ENCODE peak calls at places on chromosome X, in five cellular contexts. T is foreskin fibroblast, I is breast epithelium, Z is heart right ventricle, W is GM12865. S is an unnamed sample.

GRCh38 chrX:45515262-45516215 is 314.9 kb upstream of the DIPK2B start:
- DNase-seq in W (peak; percentile 22), Z (peak; percentile 15), I (peak; percentile 76), T (peak; percentile 91), S (peak; percentile 80)

GRCh38 chrX:136694491-136695087 is 46.6 kb downstream of the CD40LG start:
- DNase-seq in I (no peak), Z (no peak), T (no peak), W (peak; percentile 85), S (no peak)

GRCh38 chrX:155065035-155065734 is 5.8 kb downstream of the CMC4 start:
- DNase-seq in W (no peak), Z (no peak), I (no peak), T (peak; percentile 33), S (peak; percentile 50)

GRCh38 chrX:133435544-133436124 is 20.3 kb upstream of the GPC4 start:
- DNase-seq in W (no peak), T (no peak), Z (no peak), I (no peak), S (no peak)

GRCh38 chrX:56745019-56745418 is 16.0 kb downstream of the NBDY start:
- DNase-seq in Z (no peak), W (no peak), I (no peak), T (peak; percentile 71), S (peak; percentile 48)

GRCh38 chrX:155061770-155062169 is 9.2 kb downstream of the CMC4 start:
- DNase-seq in T (no peak), I (no peak), Z (no peak), W (no peak), S (no peak)

GRCh38 chrX:154735695-154736393 is 15.0 kb downstream of the GAB3 start:
- DNase-seq in Z (peak; percentile 57), I (no peak), W (no peak), T (peak; percentile 83), S (peak; percentile 68)

GRCh38 chrX:74420194-74421035 is 878 bp upstream of the SLC16A2 start:
- DNase-seq in I (peak; percentile 49), T (peak; percentile 65), Z (peak; percentile 77), W (no peak), S (no peak)

GRCh38 chrX:111382277-111382676 is 29.7 kb downstream of the DCX start:
- DNase-seq in I (no peak), W (no peak), T (no peak), Z (no peak), S (no peak)

GRCh38 chrX:115324194-115324593 is 34.7 kb downstream of the LUZP4 start:
- DNase-seq in I (no peak), Z (peak; percentile 40), T (no peak), W (no peak), S (no peak)

GRCh38 chrX:149961572-149961971 is 23.3 kb upstream of the EOLA2 start:
- DNase-seq in Z (no peak), T (no peak), I (no peak), W (no peak), S (no peak)

GRCh38 chrX:97740044-97740443 is 856.3 kb downstream of the RPA4 start:
- DNase-seq in Z (no peak), I (no peak), T (no peak), W (no peak), S (no peak)

GRCh38 chrX:42943051-42943450 is 165.1 kb upstream of the PPP1R2C start:
- DNase-seq in T (no peak), I (no peak), Z (no peak), W (peak; percentile 47), S (no peak)
- H3K4me3 ChIP-seq in T (no peak overlapping the region), I (no peak overlapping the region), Z (no peak overlapping the region), W (peak overlapping the region; percentile 26), S (no peak overlapping the region)

GRCh38 chrX:107541244-107541643 is 87.1 kb upstream of the PRPS1 start:
- DNase-seq in Z (no peak), I (no peak), W (peak; percentile 1), T (peak; percentile 42), S (no peak)

GRCh38 chrX:107537815-107538214 is 88.4 kb downstream of the FRMPD3 start:
- DNase-seq in Z (no peak), T (peak; percentile 12), W (peak; percentile 58), I (no peak), S (no peak)

GRCh38 chrX:107547621-107548020 is 80.7 kb upstream of the PRPS1 start:
- DNase-seq in T (no peak), Z (peak; percentile 11), I (no peak), W (no peak), S (no peak)

GRCh38 chrX:107542500-107542899 is 85.8 kb upstream of the PRPS1 start:
- DNase-seq in I (no peak), Z (no peak), W (peak; percentile 8), T (peak; percentile 7), S (no peak)
- TF ChIP-seq CTCF in I (no peak), Z (no peak), W (peak; percentile 4), T (peak; percentile 9), S (peak; percentile 34)

DNA sequence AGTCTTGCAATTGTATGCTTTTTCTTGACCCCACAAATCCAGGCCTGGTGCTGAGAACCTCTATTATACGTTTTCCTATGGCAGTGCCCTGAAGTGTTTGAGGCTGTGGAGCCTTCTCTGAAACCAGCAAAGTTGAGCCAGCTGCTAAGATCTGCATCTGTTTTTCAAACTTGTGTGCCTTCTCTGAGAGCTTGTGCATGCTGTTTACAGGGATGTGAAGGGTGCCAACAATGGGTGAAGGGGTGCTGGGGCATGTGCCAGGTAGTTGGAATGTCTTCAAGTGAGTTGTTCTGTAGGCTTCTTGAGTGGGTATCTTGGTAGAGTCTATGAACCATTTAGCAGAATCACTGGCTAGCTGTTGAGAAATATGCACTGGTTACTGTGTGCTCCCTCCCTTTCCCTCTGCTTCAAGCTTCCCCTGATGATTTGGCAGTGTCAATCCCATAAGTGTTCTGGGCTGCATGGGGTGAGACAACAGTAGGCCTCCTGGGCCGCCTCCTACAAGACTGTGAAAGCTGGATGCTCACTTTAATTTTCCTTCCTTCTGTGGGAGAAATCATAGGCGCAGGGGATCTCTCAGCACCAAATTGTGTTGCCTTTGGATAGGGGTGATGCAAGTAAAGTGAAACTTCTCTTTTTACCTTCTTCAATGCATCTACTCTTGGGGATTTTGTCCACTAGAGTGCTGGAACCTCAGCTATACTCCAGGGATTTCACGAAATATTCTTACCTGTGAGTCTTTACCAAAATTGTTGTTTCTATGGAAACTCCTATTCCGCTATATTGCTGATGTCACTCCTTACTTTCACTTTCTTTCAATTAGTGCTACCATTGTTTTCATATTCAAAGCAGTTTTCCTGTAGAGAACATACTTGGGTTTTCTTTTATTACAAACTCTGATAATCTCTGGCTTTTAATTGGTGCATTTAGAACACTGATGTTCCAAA is 30.0 kb downstream of the ITM2A start:
- DNase-seq in T (no peak), W (no peak), I (no peak), Z (no peak), S (no peak)
- H3K4me3 ChIP-seq in T (no peak overlapping the region), W (no peak overlapping the region), I (no peak overlapping the region), Z (no peak overlapping the region), S (no peak overlapping the region)

GRCh38 chrX:121244511-121244910 is 197.1 kb downstream of the GLUD2 start:
- DNase-seq in I (no peak), T (no peak), Z (no peak), W (no peak), S (no peak)

GRCh38 chrX:121245763-121246162 is 198.4 kb downstream of the GLUD2 start:
- DNase-seq in Z (no peak), I (no peak), T (no peak), W (no peak), S (no peak)
- TF ChIP-seq CTCF in Z (no peak), I (no peak), T (no peak), W (no peak), S (no peak)

GRCh38 chrX:33204889-33205288 is 6.5 kb downstream of the DMD start:
- DNase-seq in W (no peak), I (no peak), Z (no peak), T (no peak), S (no peak)

GRCh38 chrX:33211356-33212254 is at the start of gene DMD:
- DNase-seq in W (no peak), I (peak; percentile 75), Z (peak; percentile 14), T (peak; percentile 1), S (no peak)

GRCh38 chrX:33205321-33205720 is 6.0 kb downstream of the DMD start:
- DNase-seq in W (no peak), T (no peak), I (no peak), Z (no peak), S (no peak)

GRCh38 chrX:33207056-33207455 is 4.3 kb downstream of the DMD start:
- DNase-seq in I (no peak), T (no peak), W (no peak), Z (no peak), S (no peak)

DNA sequence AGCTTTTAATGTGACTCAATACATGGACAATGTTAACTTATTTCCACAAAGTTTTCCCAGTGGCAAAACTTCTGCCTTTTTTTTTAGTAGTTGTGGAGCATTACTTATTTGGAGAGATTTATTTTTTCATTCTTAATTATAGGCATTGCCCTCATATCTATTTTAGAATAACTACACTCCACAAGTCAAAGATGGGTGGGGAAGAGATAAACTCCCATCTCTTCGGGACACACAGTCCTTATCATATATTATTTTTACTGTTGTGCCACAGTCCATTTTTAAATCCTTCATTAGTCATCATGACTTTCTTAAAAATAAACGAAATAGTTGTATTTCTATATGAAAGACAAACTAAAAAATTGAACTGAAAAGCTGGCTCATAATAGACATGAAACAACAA is 1.2 kb downstream of the DMD start:
- DNase-seq in T (no peak), I (no peak), W (no peak), Z (no peak), S (no peak)
- H3K4me3 ChIP-seq in T (no peak overlapping the region), I (peak overlapping the region; percentile 57), W (no peak overlapping the region), Z (peak overlapping the region; percentile 10), S (no peak overlapping the region)

GRCh38 chrX:47958943-47959342 is 44.8 kb downstream of the ZNF182 start:
- DNase-seq in W (no peak), T (no peak), Z (no peak), I (no peak), S (no peak)
- TF ChIP-seq CTCF in W (peak; percentile 0), T (no peak), Z (no peak), I (no peak), S (peak; percentile 32)